ENCODE peak calls at places on chromosome 21, in seven cellular contexts. R is HepG2, V is Caco-2, M is brain microvascular endothelial cell, U is heart right ventricle, X is transverse colon, C is WERI-Rb-1. F is an unnamed sample. For H3K36me3, the result is how much of the 10 kb centered on the place peaks cover.

GRCh38 chr21:14713109-14713508 is 167.0 kb upstream of the SAMSN1 start:
- DNase-seq in R (no peak), V (no peak), M (no peak), U (no peak), X (no peak), C (no peak), F (no peak)

GRCh38 chr21:25809013-25809412 is 74.2 kb downstream of the GABPA start:
- DNase-seq in R (no peak), V (no peak), M (no peak), U (no peak), X (no peak), C (no peak), F (peak)

GRCh38 chr21:31164713-31165694 is 126.7 kb upstream of the KRTAP19-8 start:
- DNase-seq in R (no peak), V (no peak), M (no peak), U (no peak), X (no peak), C (no peak), F (no peak)

GRCh38 chr21:37683396-37684114 is 232.7 kb downstream of the KCNJ6 start:
- DNase-seq in R (no peak), V (no peak), M (no peak), U (no peak), X (no peak), C (no peak), F (no peak)

GRCh38 chr21:39518055-39518844 is 66.5 kb downstream of the SH3BGR start:
- DNase-seq in R (peak), V (peak), M (peak), U (peak), X (peak), C (peak), F (peak)

GRCh38 chr21:42061866-42062542 is 9.1 kb upstream of the UMODL1 start:
- DNase-seq in R (no peak), V (no peak), M (no peak), U (no peak), X (peak), C (no peak), F (no peak)

GRCh38 chr21:35198004-35198403 is 148.9 kb upstream of the RUNX1 start:
- DNase-seq in R (no peak), V (peak), M (peak), U (peak), X (no peak), C (no peak), F (peak)

GRCh38 chr21:31444061-31444460 is 100.0 kb upstream of the TIAM1 start:
- DNase-seq in R (no peak), V (no peak), M (no peak), U (no peak), X (no peak), C (no peak), F (no peak)

GRCh38 chr21:21052672-21053071 is 54.5 kb downstream of the NCAM2 start:
- DNase-seq in R (no peak), V (no peak), M (no peak), U (no peak), X (no peak), C (no peak), F (no peak)

GRCh38 chr21:42153746-42154145 is 65.2 kb upstream of the ABCG1 start:
- DNase-seq in R (no peak), V (no peak), M (no peak), U (no peak), X (no peak), C (no peak), F (no peak)

GRCh38 chr21:29671728-29672127 is 268.1 kb downstream of the GRIK1 start:
- DNase-seq in R (no peak), V (no peak), M (no peak), U (no peak), X (no peak), C (no peak), F (no peak)

GRCh38 chr21:32515869-32516268 is 69.5 kb downstream of the TCP10L start:
- DNase-seq in R (no peak), V (no peak), M (peak), U (no peak), X (no peak), C (no peak), F (no peak)

GRCh38 chr21:37582613-37583012 is 216.0 kb downstream of the DYRK1A start:
- DNase-seq in R (peak), V (peak), M (peak), U (peak), X (no peak), C (peak), F (no peak)

GRCh38 chr21:29860346-29860745 is 79.5 kb downstream of the GRIK1 start:
- DNase-seq in R (no peak), V (no peak), M (no peak), U (no peak), X (no peak), C (no peak), F (no peak)

GRCh38 chr21:44846485-44847260 is 26.8 kb downstream of the PTTG1IP start:
- DNase-seq in R (peak), V (no peak), M (peak), U (no peak), X (peak), C (peak), F (peak)

GRCh38 chr21:31656199-31657095 is 3.0 kb upstream of the SOD1 start:
- DNase-seq in R (no peak), V (no peak), M (no peak), U (no peak), X (no peak), C (no peak), F (no peak)

GRCh38 chr21:35084869-35085268 is 35.8 kb upstream of the RUNX1 start:
- DNase-seq in R (no peak), V (no peak), M (peak), U (no peak), X (no peak), C (no peak), F (peak)

GRCh38 chr21:41009398-41010177 is 158.4 kb upstream of the BACE2 start:
- DNase-seq in R (no peak), V (no peak), M (no peak), U (no peak), X (no peak), C (no peak), F (no peak)

GRCh38 chr21:28944296-28944695 is 48.4 kb downstream of the LTN1 start:
- DNase-seq in R (peak), V (no peak), M (no peak), U (no peak), X (no peak), C (no peak), F (no peak)

GRCh38 chr21:32702702-32703101 is 25.1 kb downstream of the SYNJ1 start:
- DNase-seq in R (no peak), V (peak), M (peak), U (no peak), X (no peak), C (no peak), F (peak)

GRCh38 chr21:38773108-38774061 is 32.3 kb upstream of the ETS2 start:
- DNase-seq in R (peak), V (no peak), M (peak), U (no peak), X (no peak), C (no peak), F (peak)

GRCh38 chr21:33025106-33025470 is 647 bp upstream of the OLIG2 start:
- DNase-seq in R (no peak), V (no peak), M (no peak), U (no peak), X (no peak), C (peak), F (no peak)

GRCh38 chr21:15496896-15497295 is 232.9 kb upstream of the USP25 start:
- DNase-seq in R (no peak), V (no peak), M (no peak), U (no peak), X (no peak), C (no peak), F (no peak)

GRCh38 chr21:25772680-25773079 is 37.9 kb downstream of the GABPA start:
- DNase-seq in R (no peak), V (no peak), M (no peak), U (no peak), X (no peak), C (no peak), F (peak)

GRCh38 chr21:16476056-16476850 is 746.5 kb downstream of the USP25 start:
- DNase-seq in R (no peak), V (no peak), M (peak), U (no peak), X (no peak), C (no peak), F (no peak)

GRCh38 chr21:42227909-42228708 is 9.2 kb downstream of the ABCG1 start:
- DNase-seq in R (peak), V (peak), M (peak), U (peak), X (peak), C (peak), F (peak)

GRCh38 chr21:41636636-41637625 is 129.0 kb upstream of the TMPRSS2 start:
- DNase-seq in R (no peak), V (no peak), M (no peak), U (no peak), X (no peak), C (no peak), F (no peak)

GRCh38 chr21:41768371-41769042 is 1.7 kb upstream of the RIPK4 start:
- DNase-seq in R (peak), V (peak), M (peak), U (no peak), X (peak), C (no peak), F (peak)

GRCh38 chr21:42039911-42040351 is 29.8 kb upstream of the ZBTB21 start:
- DNase-seq in R (no peak), V (no peak), M (peak), U (no peak), X (no peak), C (no peak), F (no peak)

GRCh38 chr21:14620152-14620551 is 74.0 kb upstream of the SAMSN1 start:
- DNase-seq in R (no peak), V (no peak), M (no peak), U (no peak), X (no peak), C (no peak), F (no peak)

GRCh38 chr21:35367558-35367957 is 318.5 kb upstream of the RUNX1 start:
- DNase-seq in R (no peak), V (no peak), M (no peak), U (no peak), X (no peak), C (no peak), F (no peak)

GRCh38 chr21:41957991-41958766 is 4.4 kb upstream of the C2CD2 start:
- DNase-seq in R (peak), V (peak), M (peak), U (peak), X (peak), C (peak), F (peak)

GRCh38 chr21:37461494-37461893 is 94.9 kb downstream of the DYRK1A start:
- DNase-seq in R (no peak), V (no peak), M (no peak), U (no peak), X (no peak), C (no peak), F (no peak)

GRCh38 chr21:25005388-25005787 is 601.9 kb downstream of the MRPL39 start:
- DNase-seq in R (no peak), V (no peak), M (no peak), U (no peak), X (no peak), C (no peak), F (peak)

GRCh38 chr21:30206551-30207251 is 9.2 kb downstream of the CLDN8 start:
- DNase-seq in R (no peak), V (no peak), M (peak), U (no peak), X (no peak), C (no peak), F (peak)

GRCh38 chr21:25813917-25814316 is 79.1 kb downstream of the GABPA start:
- DNase-seq in R (no peak), V (no peak), M (no peak), U (no peak), X (no peak), C (no peak), F (peak)

GRCh38 chr21:34707876-34708325 is 39.1 kb downstream of the CLIC6 start:
- DNase-seq in R (no peak), V (no peak), M (no peak), U (no peak), X (no peak), C (no peak), F (no peak)

GRCh38 chr21:41142051-41142795 is 25.7 kb upstream of the BACE2 start:
- DNase-seq in R (peak), V (peak), M (peak), U (peak), X (no peak), C (no peak), F (peak)

GRCh38 chr21:18887922-18888602 is 484.5 kb upstream of the TMPRSS15 start:
- DNase-seq in R (no peak), V (no peak), M (no peak), U (no peak), X (no peak), C (no peak), F (no peak)

GRCh38 chr21:43728467-43729390 is 9.8 kb downstream of the PDXK start:
- DNase-seq in R (peak), V (no peak), M (peak), U (peak), X (peak), C (peak), F (peak)
- TF ChIP-seq CTCF in R (peak), V (no peak), M (peak), U (peak), X (no peak), C (peak), F (no peak)

GRCh38 chr21:17598437-17598836 is 14.3 kb downstream of the BTG3 start:
- DNase-seq in R (no peak), V (no peak), M (no peak), U (no peak), X (no peak), C (no peak), F (no peak)

GRCh38 chr21:17602874-17603273 is 9.8 kb downstream of the BTG3 start:
- DNase-seq in R (no peak), V (no peak), M (peak), U (no peak), X (no peak), C (no peak), F (peak)

GRCh38 chr21:17597680-17598079 is 15.0 kb downstream of the BTG3 start:
- DNase-seq in R (no peak), V (no peak), M (no peak), U (no peak), X (no peak), C (no peak), F (no peak)
- H3K36me3 ChIP-seq in R (under half), V (under half), M (under half), U (under half), X (half or more), C (half or more), F (under half)

GRCh38 chr21:45988366-45989347 is 7.1 kb downstream of the COL6A1 start:
- DNase-seq in R (no peak), V (no peak), M (no peak), U (no peak), X (no peak), C (peak), F (no peak)

GRCh38 chr21:45990741-45991605 is 9.4 kb downstream of the COL6A1 start:
- DNase-seq in R (no peak), V (no peak), M (no peak), U (peak), X (peak), C (peak), F (no peak)

GRCh38 chr21:45989355-45990048 is 7.9 kb downstream of the COL6A1 start:
- DNase-seq in R (no peak), V (no peak), M (no peak), U (peak), X (no peak), C (no peak), F (no peak)

GRCh38 chr21:45991606-45992301 is 10.2 kb downstream of the COL6A1 start:
- DNase-seq in R (no peak), V (no peak), M (no peak), U (peak), X (no peak), C (peak), F (no peak)

GRCh38 chr21:45990049-45990711 is 8.6 kb downstream of the COL6A1 start:
- DNase-seq in R (no peak), V (no peak), M (no peak), U (peak), X (no peak), C (peak), F (no peak)
- H3K4me3 ChIP-seq in R (no peak), V (no peak), M (no peak), U (no peak), X (no peak), C (no peak), F (no peak)

DNA sequence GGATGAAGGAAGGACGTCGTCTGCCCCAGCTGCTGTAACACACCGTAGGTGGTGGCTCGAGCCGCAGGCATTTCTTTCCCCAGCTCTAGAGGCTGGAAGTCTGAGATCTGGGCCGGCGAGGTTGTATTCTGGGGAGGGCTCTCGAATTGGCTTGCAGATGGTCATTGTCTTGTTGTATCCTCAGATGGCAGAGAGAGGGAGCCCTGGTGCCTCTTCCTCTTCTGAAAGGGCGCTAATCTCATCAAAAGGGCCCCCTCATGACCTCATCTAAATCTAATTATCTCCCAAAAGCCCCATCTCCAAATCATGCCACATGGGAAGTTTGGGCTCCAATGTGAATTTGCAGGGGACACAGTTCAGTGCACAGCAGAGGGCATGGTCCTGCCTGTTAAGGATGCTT is 109.0 kb downstream of the SIK1 start:
- DNase-seq in R (no peak), V (no peak), M (no peak), U (no peak), X (no peak), C (no peak), F (no peak)
- TF ChIP-seq CTCF in R (no peak), V (no peak), M (peak), U (no peak), X (no peak), C (peak), F (no peak)

F was measured in bronchial epithelial cell.